ENCODE peak calls at places on chromosomes 5 and 9, in five cellular contexts. L is IMR-90; K is GM23338; M is CD8-positive, alpha-beta memory T cell; O is NCI-H345. D is an unnamed sample.
A peak's percentile ranks its signal among the peaks of the same experiment; 100 is the strongest.

GRCh38 chr5:149264432-149265069 is 7.1 kb upstream of the AFAP1L1 start:
- DNase-seq in M (peak; percentile 64), K (peak; percentile 95), O (peak; percentile 84), L (no peak), D (peak; percentile 82)

GRCh38 chr5:147911427-147911826 is 5.1 kb upstream of the C5orf46 start:
- DNase-seq in O (no peak), K (no peak), L (no peak), M (no peak), D (no peak)

GRCh38 chr5:74272831-74273545 is 367.5 kb downstream of the ENC1 start:
- DNase-seq in O (no peak), M (no peak), K (no peak), L (no peak), D (no peak)

GRCh38 chr5:73170522-73170921 is 2.5 kb upstream of the TMEM174 start:
- DNase-seq in M (no peak), K (peak; percentile 89), L (peak; percentile 7), O (no peak), D (peak; percentile 40)

GRCh38 chr5:60893521-60893920 is 49.5 kb upstream of the ELOVL7 start:
- DNase-seq in O (no peak), M (no peak), L (no peak), K (no peak), D (no peak)

GRCh38 chr9:136567651-136568287 is 21.9 kb upstream of the NOTCH1 start:
- DNase-seq in M (no peak), L (peak; percentile 81), K (peak; percentile 80), O (no peak), D (no peak)

GRCh38 chr5:76367623-76368366 is 35.3 kb upstream of the IQGAP2 start:
- DNase-seq in O (no peak), K (no peak), M (no peak), L (peak; percentile 16), D (no peak)

GRCh38 chr5:35237580-35238376 is 7.5 kb upstream of the PRLR start:
- DNase-seq in O (no peak), M (no peak), L (no peak), K (no peak), D (no peak)

GRCh38 chr9:93114169-93114983 is 18.4 kb downstream of the CARD19 start:
- DNase-seq in O (no peak), L (no peak), K (no peak), M (peak; percentile 43), D (peak; percentile 3)

GRCh38 chr5:107478068-107478641 is 192.6 kb downstream of the EFNA5 start:
- DNase-seq in K (no peak), O (no peak), L (no peak), M (no peak), D (no peak)

GRCh38 chr5:33470544-33470943 is 29.8 kb downstream of the TARS1 start:
- DNase-seq in O (peak; percentile 48), M (no peak), L (peak; percentile 60), K (no peak), D (peak; percentile 14)

GRCh38 chr9:84996049-84996448 is 326.5 kb downstream of the NTRK2 start:
- DNase-seq in O (no peak), K (no peak), L (no peak), M (no peak), D (no peak)

GRCh38 chr5:132190161-132190817 is 37.4 kb downstream of the P4HA2 start:
- DNase-seq in L (peak; percentile 81), O (peak; percentile 65), K (peak; percentile 91), M (no peak), D (peak; percentile 80)

GRCh38 chr5:95973793-95974325 is 12.2 kb upstream of the ELL2 start:
- DNase-seq in M (no peak), O (no peak), L (peak; percentile 92), K (no peak), D (no peak)